ENCODE peak calls at places on chromosome 2, in nine cellular contexts. E is fibroblast of the conjunctiva; G is AG08395; I is mesendoderm; O is NB4; P is GM10248; H is stimulated activated CD4-positive, alpha-beta T cell treated with anti-CD3 and anti-CD28 coated beads, TNF-alpha, amount 100 ng/mL, for 1 hour; C is CD8-positive, alpha-beta T cell; F is SHP77. Q is an unnamed sample.
A peak's percentile ranks its signal among the peaks of the same experiment; 100 is the strongest.

GRCh38 chr2:180672377-180672776 is 308.0 kb upstream of the UBE2E3 start:
- DNase-seq in O (no peak), G (no peak), F (no peak), E (no peak), C (no peak), P (no peak), H (no peak), I (no peak), Q (no peak)

GRCh38 chr2:118433566-118433965 is 345.3 kb downstream of the INSIG2 start:
- DNase-seq in F (no peak), G (no peak), P (no peak), E (no peak), O (no peak), C (no peak), H (no peak), I (no peak), Q (no peak)

GRCh38 chr2:101307950-101308431 is 510 bp downstream of the RNF149 start:
- DNase-seq in E (no peak), G (peak; percentile 15), I (peak; percentile 45), H (no peak), C (peak; percentile 32), F (no peak), O (peak; percentile 60), P (peak; percentile 30), Q (peak; percentile 21)

GRCh38 chr2:236052926-236053846 is 115.0 kb downstream of the GBX2 start:
- DNase-seq in G (no peak), O (no peak), E (no peak), P (no peak), F (no peak), I (peak; percentile 84), H (no peak), C (no peak), Q (no peak)

GRCh38 chr2:26274058-26274613 is 29.4 kb downstream of the HADHB start:
- DNase-seq in P (no peak), I (no peak), H (no peak), F (no peak), E (peak; percentile 96), C (no peak), O (no peak), G (peak; percentile 81), Q (no peak)

GRCh38 chr2:99480390-99480789 is 9.4 kb downstream of the REV1 start:
- DNase-seq in O (no peak), P (peak; percentile 29), E (no peak), G (no peak), H (no peak), C (no peak), I (no peak), F (no peak), Q (no peak)

GRCh38 chr2:13858626-13859025 is 773.9 kb upstream of the LRATD1 start:
- DNase-seq in H (no peak), E (no peak), G (peak; percentile 12), C (no peak), I (peak; percentile 3), P (no peak), F (no peak), O (no peak), Q (no peak)

GRCh38 chr2:239222346-239223028 is 178.3 kb downstream of the HDAC4 start:
- DNase-seq in E (peak; percentile 76), I (no peak), O (peak; percentile 83), H (no peak), P (no peak), F (no peak), G (peak; percentile 40), C (no peak), Q (no peak)

GRCh38 chr2:111054791-111055627 is 65.7 kb upstream of the BCL2L11 start:
- DNase-seq in O (no peak), G (no peak), P (peak; percentile 80), I (no peak), C (no peak), E (no peak), H (no peak), F (no peak), Q (no peak)

GRCh38 chr2:21118302-21118920 is 5.4 kb upstream of the TDRD15 start:
- DNase-seq in P (peak; percentile 28), H (no peak), O (peak; percentile 66), C (no peak), G (peak; percentile 2), I (peak; percentile 57), E (peak; percentile 17), F (peak; percentile 39), Q (no peak)

GRCh38 chr2:121890041-121890440 is 134.6 kb downstream of the TSN start:
- DNase-seq in H (no peak), C (no peak), O (no peak), G (no peak), P (no peak), I (no peak), F (no peak), E (no peak), Q (no peak)

GRCh38 chr2:50952596-50952995 is 79.3 kb downstream of the NRXN1 start:
- DNase-seq in O (no peak), E (peak; percentile 32), C (no peak), H (no peak), F (no peak), G (no peak), I (no peak), P (no peak), Q (no peak)